ENCODE peak calls at places on chromosomes 4 and X, in seven cellular contexts. P, D, W, V, Z, I and Q are unnamed samples.

GRCh38 chrX:23885803-23886202 is 21.9 kb downstream of the APOO start:
- DNase-seq in P (no peak), D (no peak), W (no peak), V (no peak), Z (no peak), I (no peak), Q (no peak)

GRCh38 chrX:37813570-37813969 is 33.7 kb downstream of the CYBB start:
- DNase-seq in P (no peak), D (no peak), W (no peak), V (no peak), Z (no peak), I (no peak), Q (no peak)

GRCh38 chrX:53313746-53314105 is 32.3 kb upstream of the IQSEC2 start:
- DNase-seq in P (no peak), D (no peak), W (no peak), V (no peak), Z (no peak), I (no peak), Q (no peak)

GRCh38 chr4:56909083-56909981 is 1.6 kb downstream of the REST start:
- DNase-seq in P (peak; percentile 59), D (no peak), W (peak; percentile 42), V (peak; percentile 73), Z (no peak), I (no peak), Q (no peak)

GRCh38 chrX:103774070-103774642 is 2.5 kb upstream of the PLP1 start:
- DNase-seq in P (peak; percentile 59), D (no peak), W (peak; percentile 41), V (no peak), Z (peak; percentile 20), I (no peak), Q (peak; percentile 29)

GRCh38 chrX:154476821-154477220 is 2.3 kb downstream of the LAGE3 start:
- DNase-seq in P (no peak), D (no peak), W (no peak), V (no peak), Z (no peak), I (no peak), Q (no peak)

GRCh38 chr4:151532001-151532708 is 123.2 kb downstream of the FHIP1A start:
- DNase-seq in P (peak; percentile 4), D (no peak), W (no peak), V (no peak), Z (no peak), I (no peak), Q (no peak)

GRCh38 chr4:52312722-52313121 is 261.6 kb downstream of the SPATA18 start:
- DNase-seq in P (peak; percentile 68), D (no peak), W (no peak), V (no peak), Z (no peak), I (no peak), Q (no peak)

GRCh38 chrX:20515841-20516461 is 249.2 kb upstream of the RPS6KA3 start:
- DNase-seq in P (peak; percentile 82), D (peak; percentile 25), W (peak; percentile 93), V (no peak), Z (no peak), I (peak; percentile 14), Q (no peak)

GRCh38 chrX:13906103-13906502 is 89.2 kb upstream of the GPM6B start:
- DNase-seq in P (no peak), D (no peak), W (peak; percentile 0), V (no peak), Z (no peak), I (no peak), Q (no peak)

GRCh38 chr4:140666889-140667614 is 89.1 kb downstream of the TBC1D9 start:
- DNase-seq in P (no peak), D (no peak), W (no peak), V (no peak), Z (no peak), I (no peak), Q (no peak)

GRCh38 chr4:931194-931959 is 739 bp downstream of the GAK start:
- DNase-seq in P (peak; percentile 30), D (no peak), W (peak; percentile 6), V (no peak), Z (no peak), I (no peak), Q (no peak)

GRCh38 chrX:21374994-21375794 is 976 bp downstream of the CNKSR2 start:
- DNase-seq in P (no peak), D (no peak), W (peak; percentile 1), V (no peak), Z (peak; percentile 46), I (peak; percentile 0), Q (no peak)

GRCh38 chr4:177948853-177949252 is 506.6 kb upstream of the AGA start:
- DNase-seq in P (no peak), D (no peak), W (no peak), V (no peak), Z (no peak), I (no peak), Q (no peak)

GRCh38 chr4:8675383-8675782 is 82.8 kb downstream of the CPZ start:
- DNase-seq in P (no peak), D (no peak), W (peak; percentile 25), V (no peak), Z (no peak), I (no peak), Q (no peak)

GRCh38 chrX:46575991-46576392 is 2.4 kb downstream of the CHST7 start:
- DNase-seq in P (no peak), D (no peak), W (no peak), V (no peak), Z (peak; percentile 8), I (no peak), Q (no peak)

GRCh38 chr4:186839122-186840037 is 115.7 kb upstream of the FAT1 start:
- DNase-seq in P (peak; percentile 50), D (no peak), W (peak; percentile 58), V (no peak), Z (no peak), I (no peak), Q (no peak)

GRCh38 chr4:148998719-148999118 is 556.5 kb upstream of the NR3C2 start:
- DNase-seq in P (peak; percentile 35), D (no peak), W (peak; percentile 23), V (no peak), Z (no peak), I (no peak), Q (no peak)

GRCh38 chr4:45317739-45318138 is 591.4 kb upstream of the GNPDA2 start:
- DNase-seq in P (no peak), D (no peak), W (no peak), V (no peak), Z (no peak), I (no peak), Q (no peak)

GRCh38 chr4:139814285-139815015 is 148.8 kb downstream of the MGST2 start:
- DNase-seq in P (peak; percentile 53), D (no peak), W (peak; percentile 30), V (no peak), Z (peak; percentile 79), I (no peak), Q (no peak)

GRCh38 chr4:186724048-186724860 is 598 bp upstream of the FAT1 start:
- DNase-seq in P (peak; percentile 60), D (no peak), W (peak; percentile 22), V (no peak), Z (no peak), I (no peak), Q (no peak)

GRCh38 chrX:124194903-124195302 is 137.6 kb upstream of the TEX13D start:
- DNase-seq in P (no peak), D (no peak), W (no peak), V (no peak), Z (no peak), I (no peak), Q (no peak)

GRCh38 chr4:128649161-128649560 is 160.3 kb upstream of the JADE1 start:
- DNase-seq in P (no peak), D (no peak), W (no peak), V (no peak), Z (no peak), I (no peak), Q (no peak)

GRCh38 chr4:175330236-175330635 is 412.1 kb downstream of the ADAM29 start:
- DNase-seq in P (no peak), D (no peak), W (no peak), V (no peak), Z (no peak), I (no peak), Q (no peak)

GRCh38 chrX:103517246-103517645 is 2.0 kb downstream of the RAB40A start:
- DNase-seq in P (no peak), D (no peak), W (peak; percentile 51), V (no peak), Z (no peak), I (no peak), Q (no peak)

GRCh38 chrX:118974908-118975671 is 672 bp downstream of the LONRF3 start:
- DNase-seq in P (peak; percentile 59), D (no peak), W (no peak), V (peak; percentile 45), Z (peak; percentile 26), I (peak; percentile 13), Q (no peak)

GRCh38 chrX:142854970-142855369 is 170.8 kb upstream of the SPANXN4 start:
- DNase-seq in P (no peak), D (no peak), W (no peak), V (no peak), Z (no peak), I (no peak), Q (no peak)

GRCh38 chr4:125319311-125319710 is 4.6 kb downstream of the FAT4 start:
- DNase-seq in P (no peak), D (no peak), W (no peak), V (no peak), Z (no peak), I (no peak), Q (no peak)

GRCh38 chrX:151902813-151903591 is 9.7 kb upstream of the MAGEA4 start:
- DNase-seq in P (peak; percentile 94), D (peak; percentile 25), W (peak; percentile 93), V (no peak), Z (no peak), I (no peak), Q (no peak)

GRCh38 chr4:11152684-11153083 is 276.0 kb downstream of the HS3ST1 start:
- DNase-seq in P (no peak), D (no peak), W (no peak), V (no peak), Z (no peak), I (no peak), Q (no peak)

GRCh38 chr4:38204317-38205060 is 244.3 kb downstream of the PTTG2 start:
- DNase-seq in P (no peak), D (no peak), W (no peak), V (no peak), Z (no peak), I (no peak), Q (no peak)

GRCh38 chr4:138509346-138509745 is 267.2 kb upstream of the SLC7A11 start:
- DNase-seq in P (no peak), D (no peak), W (no peak), V (no peak), Z (no peak), I (no peak), Q (no peak)

GRCh38 chr4:10104211-10104990 is 12.2 kb downstream of the WDR1 start:
- DNase-seq in P (no peak), D (no peak), W (no peak), V (no peak), Z (no peak), I (no peak), Q (no peak)